ENCODE peak calls at places on chromosomes 3 and 15, in six cellular contexts. One of them, this sample, is unnamed.

GRCh38 chr3:103712320-103713008 is 1277.6 kb downstream of the ZPLD1 start:
- DNase-seq in T-helper 9 cell: no peak
- DNase-seq in mesothelial cell of epicardium: no peak
- DNase-seq in lung microvascular endothelial cell: peak
- DNase-seq in OCI-LY7: no peak
- DNase-seq in activated gamma-delta T cell treated with Interleukin-2 at 50 U/mL for 16 hours: no peak
- DNase-seq in this sample: no peak

GRCh38 chr3:46095307-46095706 is 68.0 kb upstream of the XCR1 start:
- DNase-seq in mesothelial cell of epicardium: no peak
- DNase-seq in T-helper 9 cell: no peak
- DNase-seq in OCI-LY7: peak
- DNase-seq in lung microvascular endothelial cell: no peak
- DNase-seq in activated gamma-delta T cell treated with Interleukin-2 at 50 U/mL for 16 hours: no peak
- DNase-seq in this sample: peak

GRCh38 chr3:11140054-11140712 is 14.1 kb upstream of the HRH1 start:
- DNase-seq in T-helper 9 cell: no peak
- DNase-seq in mesothelial cell of epicardium: no peak
- DNase-seq in lung microvascular endothelial cell: peak
- DNase-seq in OCI-LY7: peak
- DNase-seq in activated gamma-delta T cell treated with Interleukin-2 at 50 U/mL for 16 hours: no peak
- DNase-seq in this sample: peak

GRCh38 chr15:76177491-76178040 is 117.8 kb downstream of the TMEM266 start:
- DNase-seq in lung microvascular endothelial cell: no peak
- DNase-seq in OCI-LY7: no peak
- DNase-seq in mesothelial cell of epicardium: no peak
- DNase-seq in activated gamma-delta T cell treated with Interleukin-2 at 50 U/mL for 16 hours: no peak
- DNase-seq in T-helper 9 cell: no peak
- DNase-seq in this sample: no peak

GRCh38 chr3:114451561-114452018 is 157.8 kb downstream of the TIGIT start:
- DNase-seq in T-helper 9 cell: no peak
- DNase-seq in OCI-LY7: no peak
- DNase-seq in activated gamma-delta T cell treated with Interleukin-2 at 50 U/mL for 16 hours: no peak
- DNase-seq in lung microvascular endothelial cell: peak
- DNase-seq in mesothelial cell of epicardium: no peak
- DNase-seq in this sample: no peak

GRCh38 chr3:164186095-164186494 is 892.2 kb downstream of the SI start:
- DNase-seq in activated gamma-delta T cell treated with Interleukin-2 at 50 U/mL for 16 hours: no peak
- DNase-seq in mesothelial cell of epicardium: no peak
- DNase-seq in OCI-LY7: no peak
- DNase-seq in T-helper 9 cell: no peak
- DNase-seq in lung microvascular endothelial cell: no peak
- DNase-seq in this sample: no peak

GRCh38 chr3:105195260-105195659 is 171.4 kb upstream of the ALCAM start:
- DNase-seq in mesothelial cell of epicardium: no peak
- DNase-seq in OCI-LY7: no peak
- DNase-seq in T-helper 9 cell: no peak
- DNase-seq in lung microvascular endothelial cell: peak
- DNase-seq in activated gamma-delta T cell treated with Interleukin-2 at 50 U/mL for 16 hours: no peak
- DNase-seq in this sample: no peak

GRCh38 chr15:35665855-35666536 is 120.0 kb upstream of the DPH6 start:
- DNase-seq in OCI-LY7: no peak
- DNase-seq in T-helper 9 cell: no peak
- DNase-seq in mesothelial cell of epicardium: no peak
- DNase-seq in activated gamma-delta T cell treated with Interleukin-2 at 50 U/mL for 16 hours: no peak
- DNase-seq in lung microvascular endothelial cell: peak
- DNase-seq in this sample: no peak

GRCh38 chr15:80967451-80967850 is 22.2 kb downstream of the MESD start:
- DNase-seq in OCI-LY7: no peak
- DNase-seq in lung microvascular endothelial cell: peak
- DNase-seq in T-helper 9 cell: no peak
- DNase-seq in activated gamma-delta T cell treated with Interleukin-2 at 50 U/mL for 16 hours: no peak
- DNase-seq in mesothelial cell of epicardium: peak
- DNase-seq in this sample: no peak

GRCh38 chr3:149808209-149808829 is 4.7 kb upstream of the RNF13 start:
- DNase-seq in activated gamma-delta T cell treated with Interleukin-2 at 50 U/mL for 16 hours: peak
- DNase-seq in lung microvascular endothelial cell: peak
- DNase-seq in OCI-LY7: peak
- DNase-seq in T-helper 9 cell: peak
- DNase-seq in mesothelial cell of epicardium: peak
- DNase-seq in this sample: peak

GRCh38 chr3:48594431-48595049 is 589 bp downstream of the COL7A1 start:
- DNase-seq in OCI-LY7: no peak
- DNase-seq in activated gamma-delta T cell treated with Interleukin-2 at 50 U/mL for 16 hours: no peak
- DNase-seq in mesothelial cell of epicardium: no peak
- DNase-seq in lung microvascular endothelial cell: no peak
- DNase-seq in T-helper 9 cell: no peak
- DNase-seq in this sample: no peak

GRCh38 chr15:29086001-29086400 is 183.6 kb downstream of the NSMCE3 start:
- DNase-seq in activated gamma-delta T cell treated with Interleukin-2 at 50 U/mL for 16 hours: no peak
- DNase-seq in T-helper 9 cell: no peak
- DNase-seq in mesothelial cell of epicardium: no peak
- DNase-seq in lung microvascular endothelial cell: no peak
- DNase-seq in OCI-LY7: no peak
- DNase-seq in this sample: no peak

GRCh38 chr15:58491499-58492202 is 59.9 kb downstream of the LIPC start:
- DNase-seq in lung microvascular endothelial cell: no peak
- DNase-seq in OCI-LY7: no peak
- DNase-seq in T-helper 9 cell: no peak
- DNase-seq in mesothelial cell of epicardium: no peak
- DNase-seq in activated gamma-delta T cell treated with Interleukin-2 at 50 U/mL for 16 hours: no peak
- DNase-seq in this sample: no peak

GRCh38 chr15:86615411-86615810 is 535.7 kb downstream of the AGBL1 start:
- DNase-seq in mesothelial cell of epicardium: no peak
- DNase-seq in lung microvascular endothelial cell: no peak
- DNase-seq in activated gamma-delta T cell treated with Interleukin-2 at 50 U/mL for 16 hours: no peak
- DNase-seq in T-helper 9 cell: no peak
- DNase-seq in OCI-LY7: no peak
- DNase-seq in this sample: no peak

GRCh38 chr3:173785004-173785403 is 387.5 kb downstream of the NLGN1 start:
- DNase-seq in activated gamma-delta T cell treated with Interleukin-2 at 50 U/mL for 16 hours: no peak
- DNase-seq in OCI-LY7: no peak
- DNase-seq in mesothelial cell of epicardium: no peak
- DNase-seq in T-helper 9 cell: no peak
- DNase-seq in lung microvascular endothelial cell: no peak
- DNase-seq in this sample: no peak

GRCh38 chr3:49924683-49925082 is 4.9 kb downstream of the MON1A start:
- DNase-seq in T-helper 9 cell: no peak
- DNase-seq in activated gamma-delta T cell treated with Interleukin-2 at 50 U/mL for 16 hours: no peak
- DNase-seq in OCI-LY7: no peak
- DNase-seq in mesothelial cell of epicardium: no peak
- DNase-seq in lung microvascular endothelial cell: peak
- DNase-seq in this sample: no peak

GRCh38 chr15:26974120-26974780 is 3.3 kb downstream of the GABRG3 start:
- DNase-seq in lung microvascular endothelial cell: peak
- DNase-seq in T-helper 9 cell: no peak
- DNase-seq in OCI-LY7: peak
- DNase-seq in activated gamma-delta T cell treated with Interleukin-2 at 50 U/mL for 16 hours: no peak
- DNase-seq in mesothelial cell of epicardium: no peak
- DNase-seq in this sample: peak

GRCh38 chr3:184259878-184260570 is 1.3 kb downstream of the CAMK2N2 start:
- DNase-seq in lung microvascular endothelial cell: peak
- DNase-seq in OCI-LY7: no peak
- DNase-seq in activated gamma-delta T cell treated with Interleukin-2 at 50 U/mL for 16 hours: peak
- DNase-seq in mesothelial cell of epicardium: peak
- DNase-seq in T-helper 9 cell: peak
- DNase-seq in this sample: peak

GRCh38 chr3:194098036-194098871 is 37.7 kb upstream of the HES1 start:
- DNase-seq in OCI-LY7: no peak
- DNase-seq in activated gamma-delta T cell treated with Interleukin-2 at 50 U/mL for 16 hours: no peak
- DNase-seq in lung microvascular endothelial cell: no peak
- DNase-seq in T-helper 9 cell: no peak
- DNase-seq in mesothelial cell of epicardium: no peak
- DNase-seq in this sample: peak